ENCODE peak calls at places on chromosome 13, in eight cellular contexts. A, Q, P, J, F, C, I and U are unnamed samples.

GRCh38 chr13:100156786-100157185 is 67.9 kb downstream of the PCCA start:
- DNase-seq in C (no peak), Q (no peak), A (no peak), I (peak; percentile 53), F (no peak), P (no peak), J (peak; percentile 87), U (no peak)

GRCh38 chr13:35693142-35693784 is 216.8 kb upstream of the MAB21L1 start:
- DNase-seq in A (no peak), Q (no peak), J (no peak), I (no peak), F (no peak), C (no peak), P (no peak), U (no peak)

GRCh38 chr13:113981201-113981605 is 7.3 kb upstream of the C13orf46 start:
- DNase-seq in F (peak; percentile 1), J (peak; percentile 99), P (peak; percentile 100), C (peak; percentile 99), I (no peak), A (no peak), Q (peak; percentile 98), U (no peak)

GRCh38 chr13:76944457-76944856 is 3.9 kb upstream of the ACOD1 start:
- DNase-seq in P (no peak), I (peak; percentile 83), A (no peak), Q (no peak), F (no peak), C (no peak), J (peak; percentile 86), U (peak; percentile 61)

GRCh38 chr13:50998326-50998725 is 88.7 kb downstream of the RNASEH2B start:
- DNase-seq in A (no peak), I (no peak), F (no peak), C (no peak), J (no peak), P (no peak), Q (no peak), U (no peak)

GRCh38 chr13:91946498-91947070 is 548.2 kb downstream of the GPC5 start:
- DNase-seq in P (peak; percentile 2), F (no peak), I (no peak), C (peak; percentile 10), J (peak; percentile 46), A (no peak), Q (peak; percentile 68), U (no peak)

GRCh38 chr13:55001881-55002280 is 1973.3 kb downstream of the OLFM4 start:
- DNase-seq in Q (no peak), P (no peak), A (no peak), F (no peak), I (no peak), C (no peak), J (no peak), U (no peak)

GRCh38 chr13:23271331-23271730 is 90.6 kb downstream of the SGCG start:
- DNase-seq in C (no peak), I (no peak), J (no peak), P (no peak), A (no peak), F (no peak), Q (no peak), U (no peak)

GRCh38 chr13:28299941-28300340 is 161.6 kb downstream of the PAN3 start:
- DNase-seq in A (no peak), P (no peak), Q (no peak), C (no peak), I (no peak), J (no peak), F (no peak), U (no peak)

GRCh38 chr13:46119883-46120614 is 15.2 kb upstream of the CPB2 start:
- DNase-seq in Q (no peak), C (peak; percentile 87), F (no peak), I (no peak), P (no peak), J (peak; percentile 77), A (no peak), U (no peak)

GRCh38 chr13:91154954-91155353 is 192.5 kb upstream of the MIR17HG start:
- DNase-seq in J (no peak), Q (no peak), C (no peak), A (no peak), P (no peak), I (no peak), F (no peak), U (no peak)

GRCh38 chr13:56351041-56351440 is 789.7 kb upstream of the PRR20A start:
- DNase-seq in Q (no peak), P (no peak), I (no peak), A (no peak), J (peak; percentile 1), F (no peak), C (no peak), U (no peak)

GRCh38 chr13:62320129-62320724 is 904.6 kb upstream of the PCDH20 start:
- DNase-seq in I (peak; percentile 49), Q (peak; percentile 54), P (peak; percentile 20), J (peak; percentile 61), C (no peak), F (no peak), A (no peak), U (peak; percentile 4)

GRCh38 chr13:45492538-45492937 is 27.8 kb downstream of the COG3 start:
- DNase-seq in J (no peak), F (no peak), Q (no peak), C (no peak), A (no peak), P (no peak), I (no peak), U (no peak)

GRCh38 chr13:25990801-25991200 is 61.0 kb downstream of the SHISA2 start:
- DNase-seq in P (no peak), I (no peak), Q (no peak), A (no peak), C (no peak), J (no peak), F (no peak), U (peak; percentile 46)

GRCh38 chr13:80361883-80362327 is 21.0 kb upstream of the SPRY2 start:
- DNase-seq in J (no peak), A (no peak), Q (peak; percentile 18), P (no peak), C (no peak), I (peak; percentile 78), F (no peak), U (no peak)

GRCh38 chr13:40933508-40933907 is 85.6 kb downstream of the ELF1 start:
- DNase-seq in J (no peak), I (no peak), P (no peak), C (peak; percentile 63), F (no peak), Q (no peak), A (peak; percentile 72), U (no peak)

GRCh38 chr13:104855581-104855980 is 1679.9 kb downstream of the EFNB2 start:
- DNase-seq in Q (no peak), J (no peak), I (no peak), C (no peak), P (no peak), F (no peak), A (no peak), U (no peak)

GRCh38 chr13:112453207-112453829 is 77.2 kb downstream of the SPACA7 start:
- DNase-seq in C (no peak), F (no peak), I (no peak), A (no peak), P (no peak), J (no peak), Q (no peak), U (no peak)

GRCh38 chr13:110225609-110226008 is 81.3 kb downstream of the COL4A1 start:
- DNase-seq in F (no peak), I (no peak), P (no peak), Q (no peak), A (no peak), C (no peak), J (no peak), U (no peak)

GRCh38 chr13:46992383-46992952 is 95.6 kb upstream of the HTR2A start:
- DNase-seq in J (peak; percentile 39), P (peak; percentile 16), Q (no peak), F (no peak), A (no peak), C (no peak), I (peak; percentile 37), U (peak; percentile 17)

GRCh38 chr13:59946924-59947323 is 216.8 kb downstream of the DIAPH3 start:
- DNase-seq in J (no peak), A (no peak), F (no peak), C (no peak), P (no peak), I (no peak), Q (no peak), U (peak; percentile 18)

GRCh38 chr13:54110597-54110996 is 1082.0 kb downstream of the OLFM4 start:
- DNase-seq in C (no peak), A (no peak), I (no peak), J (no peak), P (no peak), F (no peak), Q (no peak), U (no peak)

GRCh38 chr13:99307648-99308339 is 595 bp upstream of the GPR183 start:
- DNase-seq in P (no peak), J (peak; percentile 38), Q (no peak), A (no peak), I (peak; percentile 7), F (no peak), C (peak; percentile 88), U (peak; percentile 65)